ENCODE peak calls at places on chromosomes 3 and 15, in seven cellular contexts. R is posterior vena cava; S is MM.1S; K is activated T-helper 1 cell treated with Interleukin-2 at 50 U/mL for 16 hours; E is activated naive CD4-positive, alpha-beta T cell; X is KBM-7; H is CD4-positive, alpha-beta memory T cell. O is an unnamed sample.

GRCh38 chr3:52250122-52250521 is 4.6 kb downstream of the PPM1M start:
- DNase-seq in X (no peak), H (no peak), E (no peak), S (peak), R (peak), K (no peak), O (no peak)

GRCh38 chr15:38930851-38931572 is 366.4 kb upstream of the RASGRP1 start:
- DNase-seq in K (no peak), E (no peak), X (no peak), R (no peak), H (no peak), S (no peak), O (peak)

GRCh38 chr15:72155021-72155621 is 36.9 kb downstream of the SENP8 start:
- DNase-seq in X (no peak), E (no peak), K (no peak), H (no peak), R (no peak), S (no peak), O (peak)

GRCh38 chr15:58748787-58749531 is 548 bp downstream of the ADAM10 start:
- DNase-seq in H (peak), X (peak), E (no peak), S (peak), K (peak), R (peak), O (peak)

GRCh38 chr3:3666664-3667063 is 132.6 kb upstream of the LRRN1 start:
- DNase-seq in X (no peak), H (no peak), E (no peak), S (peak), R (no peak), K (no peak), O (no peak)

GRCh38 chr3:150073031-150073430 is 102.3 kb upstream of the PFN2 start:
- DNase-seq in E (no peak), R (no peak), X (no peak), S (no peak), K (no peak), H (no peak), O (no peak)

GRCh38 chr3:64621726-64622400 is 65.9 kb downstream of the ADAMTS9 start:
- DNase-seq in R (no peak), H (no peak), X (no peak), S (no peak), K (no peak), E (no peak), O (no peak)

GRCh38 chr15:40594429-40594836 is 384 bp downstream of the KNL1 start:
- DNase-seq in H (no peak), R (peak), K (no peak), E (no peak), X (no peak), S (peak), O (no peak)

GRCh38 chr15:89665449-89666146 is 10.3 kb upstream of the KIF7 start:
- DNase-seq in R (peak), X (no peak), H (no peak), K (no peak), S (peak), E (no peak), O (peak)

GRCh38 chr15:62533687-62534086 is 368.6 kb upstream of the C2CD4B start:
- DNase-seq in H (no peak), E (no peak), R (no peak), K (no peak), X (no peak), S (no peak), O (no peak)

GRCh38 chr3:72462611-72463011 is 385.6 kb downstream of the SHQ1 start:
- DNase-seq in X (no peak), S (no peak), K (no peak), R (no peak), H (no peak), E (no peak), O (no peak)

GRCh38 chr15:25717861-25718504 is 145.1 kb downstream of the ATP10A start:
- DNase-seq in K (no peak), E (no peak), X (peak), R (peak), H (no peak), S (no peak), O (no peak)

GRCh38 chr15:96347181-96348111 is 16.9 kb downstream of the NR2F2 start:
- DNase-seq in X (no peak), H (no peak), S (no peak), E (no peak), K (no peak), R (peak), O (no peak)

GRCh38 chr3:63400259-63400860 is 122.3 kb downstream of the SYNPR start:
- DNase-seq in S (no peak), E (no peak), K (no peak), H (no peak), X (no peak), R (no peak), O (peak)

GRCh38 chr3:179801263-179801662 is 148.4 kb downstream of the USP13 start:
- DNase-seq in R (no peak), X (no peak), K (no peak), E (no peak), S (no peak), H (no peak), O (peak)

GRCh38 chr3:58731673-58732072 is 65.1 kb upstream of the FAM3D start:
- DNase-seq in H (no peak), S (no peak), R (no peak), E (no peak), X (no peak), K (no peak), O (no peak)

GRCh38 chr3:124329723-124330122 is 337.8 kb upstream of the ROPN1 start:
- DNase-seq in H (no peak), S (no peak), R (no peak), K (no peak), E (no peak), X (no peak), O (no peak)

GRCh38 chr3:87247086-87247781 is 20.1 kb downstream of the CHMP2B start:
- DNase-seq in R (no peak), X (no peak), S (no peak), K (no peak), H (no peak), E (no peak), O (peak)

O was measured in amniotic epithelial cell.